ENCODE peak calls at places on chromosomes 3 and 15, in eight cellular contexts. One of them, this sample, is unnamed.

GRCh38 chr3:108673988-108674661 is 83.1 kb downstream of the RETNLB start:
- DNase-seq in adrenal gland: no peak
- DNase-seq in amniotic stem cell: no peak
- DNase-seq in LoVo: no peak
- DNase-seq in HFFc6: no peak
- DNase-seq in nucleus accumbens: no peak
- DNase-seq in brain pericyte: no peak
- DNase-seq in activated CD8-positive, alpha-beta memory T cell treated with anti-CD3 and anti-CD28 coated beads, Interleukin-2, amount 10 ng/mL, durations not matched to agents 7 days and 5 days: no peak
- DNase-seq in this sample: no peak

GRCh38 chr3:101184111-101184510 is 136.3 kb downstream of the IMPG2 start:
- DNase-seq in amniotic stem cell: no peak
- DNase-seq in nucleus accumbens: no peak
- DNase-seq in HFFc6: no peak
- DNase-seq in activated CD8-positive, alpha-beta memory T cell treated with anti-CD3 and anti-CD28 coated beads, Interleukin-2, amount 10 ng/mL, durations not matched to agents 7 days and 5 days: no peak
- DNase-seq in brain pericyte: no peak
- DNase-seq in adrenal gland: no peak
- DNase-seq in LoVo: no peak
- DNase-seq in this sample: no peak

GRCh38 chr3:141933421-141934300 is 57.2 kb downstream of the ATP1B3 start:
- DNase-seq in brain pericyte: no peak
- DNase-seq in adrenal gland: no peak
- DNase-seq in nucleus accumbens: no peak
- DNase-seq in amniotic stem cell: no peak
- DNase-seq in LoVo: no peak
- DNase-seq in activated CD8-positive, alpha-beta memory T cell treated with anti-CD3 and anti-CD28 coated beads, Interleukin-2, amount 10 ng/mL, durations not matched to agents 7 days and 5 days: no peak
- DNase-seq in HFFc6: no peak
- DNase-seq in this sample: no peak

GRCh38 chr15:60871731-60872130 is 357.4 kb downstream of the RORA start:
- DNase-seq in HFFc6: peak
- DNase-seq in brain pericyte: no peak
- DNase-seq in amniotic stem cell: no peak
- DNase-seq in adrenal gland: no peak
- DNase-seq in LoVo: no peak
- DNase-seq in activated CD8-positive, alpha-beta memory T cell treated with anti-CD3 and anti-CD28 coated beads, Interleukin-2, amount 10 ng/mL, durations not matched to agents 7 days and 5 days: no peak
- DNase-seq in nucleus accumbens: no peak
- DNase-seq in this sample: no peak

GRCh38 chr15:80462836-80463512 is 58.8 kb downstream of the ARNT2 start:
- DNase-seq in brain pericyte: no peak
- DNase-seq in HFFc6: no peak
- DNase-seq in nucleus accumbens: no peak
- DNase-seq in activated CD8-positive, alpha-beta memory T cell treated with anti-CD3 and anti-CD28 coated beads, Interleukin-2, amount 10 ng/mL, durations not matched to agents 7 days and 5 days: no peak
- DNase-seq in LoVo: no peak
- DNase-seq in amniotic stem cell: no peak
- DNase-seq in adrenal gland: no peak
- DNase-seq in this sample: no peak

GRCh38 chr15:39692464-39693327 is 89.9 kb downstream of the FSIP1 start:
- DNase-seq in brain pericyte: no peak
- DNase-seq in nucleus accumbens: no peak
- DNase-seq in LoVo: no peak
- DNase-seq in adrenal gland: no peak
- DNase-seq in amniotic stem cell: no peak
- DNase-seq in HFFc6: no peak
- DNase-seq in activated CD8-positive, alpha-beta memory T cell treated with anti-CD3 and anti-CD28 coated beads, Interleukin-2, amount 10 ng/mL, durations not matched to agents 7 days and 5 days: no peak
- DNase-seq in this sample: no peak

GRCh38 chr3:43345877-43346276 is 59.5 kb downstream of the SNRK start:
- DNase-seq in HFFc6: peak
- DNase-seq in nucleus accumbens: no peak
- DNase-seq in brain pericyte: no peak
- DNase-seq in activated CD8-positive, alpha-beta memory T cell treated with anti-CD3 and anti-CD28 coated beads, Interleukin-2, amount 10 ng/mL, durations not matched to agents 7 days and 5 days: peak
- DNase-seq in adrenal gland: no peak
- DNase-seq in LoVo: no peak
- DNase-seq in amniotic stem cell: no peak
- DNase-seq in this sample: no peak

GRCh38 chr3:49899815-49900214 is 3.9 kb downstream of the MST1R start:
- DNase-seq in nucleus accumbens: no peak
- DNase-seq in LoVo: no peak
- DNase-seq in amniotic stem cell: no peak
- DNase-seq in brain pericyte: no peak
- DNase-seq in activated CD8-positive, alpha-beta memory T cell treated with anti-CD3 and anti-CD28 coated beads, Interleukin-2, amount 10 ng/mL, durations not matched to agents 7 days and 5 days: no peak
- DNase-seq in adrenal gland: no peak
- DNase-seq in HFFc6: no peak
- DNase-seq in this sample: no peak

GRCh38 chr3:196976891-196977420 is 8.3 kb upstream of the PIGZ start:
- DNase-seq in adrenal gland: no peak
- DNase-seq in HFFc6: no peak
- DNase-seq in nucleus accumbens: no peak
- DNase-seq in LoVo: no peak
- DNase-seq in activated CD8-positive, alpha-beta memory T cell treated with anti-CD3 and anti-CD28 coated beads, Interleukin-2, amount 10 ng/mL, durations not matched to agents 7 days and 5 days: peak
- DNase-seq in brain pericyte: no peak
- DNase-seq in amniotic stem cell: no peak
- DNase-seq in this sample: no peak

GRCh38 chr3:55204417-55204816 is 276.6 kb upstream of the LRTM1 start:
- DNase-seq in LoVo: no peak
- DNase-seq in brain pericyte: no peak
- DNase-seq in adrenal gland: no peak
- DNase-seq in HFFc6: no peak
- DNase-seq in nucleus accumbens: no peak
- DNase-seq in amniotic stem cell: no peak
- DNase-seq in activated CD8-positive, alpha-beta memory T cell treated with anti-CD3 and anti-CD28 coated beads, Interleukin-2, amount 10 ng/mL, durations not matched to agents 7 days and 5 days: no peak
- DNase-seq in this sample: no peak

GRCh38 chr3:177110308-177111254 is 86.7 kb downstream of the TBL1XR1 start:
- DNase-seq in activated CD8-positive, alpha-beta memory T cell treated with anti-CD3 and anti-CD28 coated beads, Interleukin-2, amount 10 ng/mL, durations not matched to agents 7 days and 5 days: no peak
- DNase-seq in adrenal gland: no peak
- DNase-seq in amniotic stem cell: no peak
- DNase-seq in HFFc6: no peak
- DNase-seq in brain pericyte: no peak
- DNase-seq in nucleus accumbens: no peak
- DNase-seq in LoVo: no peak
- DNase-seq in this sample: no peak

GRCh38 chr3:114756506-114757279 is 390.4 kb downstream of the ZBTB20 start:
- DNase-seq in adrenal gland: no peak
- DNase-seq in activated CD8-positive, alpha-beta memory T cell treated with anti-CD3 and anti-CD28 coated beads, Interleukin-2, amount 10 ng/mL, durations not matched to agents 7 days and 5 days: no peak
- DNase-seq in LoVo: no peak
- DNase-seq in brain pericyte: no peak
- DNase-seq in nucleus accumbens: no peak
- DNase-seq in amniotic stem cell: no peak
- DNase-seq in HFFc6: peak
- DNase-seq in this sample: no peak

GRCh38 chr3:105582015-105582414 is 215.3 kb downstream of the ALCAM start:
- DNase-seq in nucleus accumbens: no peak
- DNase-seq in amniotic stem cell: no peak
- DNase-seq in LoVo: no peak
- DNase-seq in activated CD8-positive, alpha-beta memory T cell treated with anti-CD3 and anti-CD28 coated beads, Interleukin-2, amount 10 ng/mL, durations not matched to agents 7 days and 5 days: no peak
- DNase-seq in adrenal gland: no peak
- DNase-seq in HFFc6: no peak
- DNase-seq in brain pericyte: no peak
- DNase-seq in this sample: no peak

GRCh38 chr15:82978438-82978837 is 7.6 kb upstream of the RAMAC start:
- DNase-seq in nucleus accumbens: no peak
- DNase-seq in brain pericyte: no peak
- DNase-seq in amniotic stem cell: no peak
- DNase-seq in activated CD8-positive, alpha-beta memory T cell treated with anti-CD3 and anti-CD28 coated beads, Interleukin-2, amount 10 ng/mL, durations not matched to agents 7 days and 5 days: no peak
- DNase-seq in LoVo: no peak
- DNase-seq in adrenal gland: no peak
- DNase-seq in HFFc6: no peak
- DNase-seq in this sample: no peak

GRCh38 chr15:74784854-74785715 is 3.2 kb downstream of the CSK start:
- DNase-seq in adrenal gland: no peak
- DNase-seq in amniotic stem cell: no peak
- DNase-seq in activated CD8-positive, alpha-beta memory T cell treated with anti-CD3 and anti-CD28 coated beads, Interleukin-2, amount 10 ng/mL, durations not matched to agents 7 days and 5 days: no peak
- DNase-seq in HFFc6: no peak
- DNase-seq in nucleus accumbens: no peak
- DNase-seq in LoVo: no peak
- DNase-seq in brain pericyte: no peak
- DNase-seq in this sample: no peak

GRCh38 chr3:89358281-89358680 is 250.9 kb downstream of the EPHA3 start:
- DNase-seq in HFFc6: no peak
- DNase-seq in activated CD8-positive, alpha-beta memory T cell treated with anti-CD3 and anti-CD28 coated beads, Interleukin-2, amount 10 ng/mL, durations not matched to agents 7 days and 5 days: no peak
- DNase-seq in adrenal gland: no peak
- DNase-seq in amniotic stem cell: no peak
- DNase-seq in brain pericyte: no peak
- DNase-seq in LoVo: no peak
- DNase-seq in nucleus accumbens: no peak
- DNase-seq in this sample: no peak

GRCh38 chr3:73073091-73073707 is 11.7 kb downstream of the EBLN2 start:
- DNase-seq in adrenal gland: no peak
- DNase-seq in HFFc6: no peak
- DNase-seq in activated CD8-positive, alpha-beta memory T cell treated with anti-CD3 and anti-CD28 coated beads, Interleukin-2, amount 10 ng/mL, durations not matched to agents 7 days and 5 days: no peak
- DNase-seq in brain pericyte: no peak
- DNase-seq in nucleus accumbens: no peak
- DNase-seq in amniotic stem cell: no peak
- DNase-seq in LoVo: no peak
- DNase-seq in this sample: no peak

GRCh38 chr15:76150971-76151598 is 91.3 kb downstream of the TMEM266 start:
- DNase-seq in LoVo: peak
- DNase-seq in activated CD8-positive, alpha-beta memory T cell treated with anti-CD3 and anti-CD28 coated beads, Interleukin-2, amount 10 ng/mL, durations not matched to agents 7 days and 5 days: peak
- DNase-seq in brain pericyte: no peak
- DNase-seq in adrenal gland: peak
- DNase-seq in amniotic stem cell: peak
- DNase-seq in HFFc6: peak
- DNase-seq in nucleus accumbens: peak
- DNase-seq in this sample: peak

GRCh38 chr3:195517030-195517429 is 26.1 kb downstream of the PPP1R2 start:
- DNase-seq in amniotic stem cell: no peak
- DNase-seq in LoVo: no peak
- DNase-seq in HFFc6: no peak
- DNase-seq in adrenal gland: no peak
- DNase-seq in activated CD8-positive, alpha-beta memory T cell treated with anti-CD3 and anti-CD28 coated beads, Interleukin-2, amount 10 ng/mL, durations not matched to agents 7 days and 5 days: no peak
- DNase-seq in nucleus accumbens: no peak
- DNase-seq in brain pericyte: no peak
- DNase-seq in this sample: no peak

GRCh38 chr15:63881431-63881830 is 47.7 kb upstream of the HERC1 start:
- DNase-seq in activated CD8-positive, alpha-beta memory T cell treated with anti-CD3 and anti-CD28 coated beads, Interleukin-2, amount 10 ng/mL, durations not matched to agents 7 days and 5 days: no peak
- DNase-seq in HFFc6: no peak
- DNase-seq in adrenal gland: no peak
- DNase-seq in amniotic stem cell: no peak
- DNase-seq in nucleus accumbens: no peak
- DNase-seq in brain pericyte: no peak
- DNase-seq in LoVo: no peak
- DNase-seq in this sample: no peak

GRCh38 chr3:67176396-67176795 is 178.3 kb downstream of the KBTBD8 start:
- DNase-seq in activated CD8-positive, alpha-beta memory T cell treated with anti-CD3 and anti-CD28 coated beads, Interleukin-2, amount 10 ng/mL, durations not matched to agents 7 days and 5 days: no peak
- DNase-seq in nucleus accumbens: no peak
- DNase-seq in HFFc6: no peak
- DNase-seq in LoVo: no peak
- DNase-seq in amniotic stem cell: no peak
- DNase-seq in adrenal gland: no peak
- DNase-seq in brain pericyte: no peak
- DNase-seq in this sample: no peak

GRCh38 chr3:193894121-193894863 is 241.7 kb upstream of the HES1 start:
- DNase-seq in brain pericyte: no peak
- DNase-seq in HFFc6: no peak
- DNase-seq in amniotic stem cell: no peak
- DNase-seq in adrenal gland: no peak
- DNase-seq in nucleus accumbens: no peak
- DNase-seq in activated CD8-positive, alpha-beta memory T cell treated with anti-CD3 and anti-CD28 coated beads, Interleukin-2, amount 10 ng/mL, durations not matched to agents 7 days and 5 days: no peak
- DNase-seq in LoVo: no peak
- DNase-seq in this sample: no peak

GRCh38 chr3:183502782-183503181 is 52.7 kb downstream of the KLHL6 start:
- DNase-seq in nucleus accumbens: no peak
- DNase-seq in activated CD8-positive, alpha-beta memory T cell treated with anti-CD3 and anti-CD28 coated beads, Interleukin-2, amount 10 ng/mL, durations not matched to agents 7 days and 5 days: peak
- DNase-seq in adrenal gland: no peak
- DNase-seq in amniotic stem cell: no peak
- DNase-seq in brain pericyte: no peak
- DNase-seq in HFFc6: no peak
- DNase-seq in LoVo: no peak
- DNase-seq in this sample: no peak

GRCh38 chr15:57364282-57365007 is 11.9 kb upstream of the CGNL1 start:
- DNase-seq in LoVo: no peak
- DNase-seq in activated CD8-positive, alpha-beta memory T cell treated with anti-CD3 and anti-CD28 coated beads, Interleukin-2, amount 10 ng/mL, durations not matched to agents 7 days and 5 days: no peak
- DNase-seq in brain pericyte: no peak
- DNase-seq in nucleus accumbens: no peak
- DNase-seq in HFFc6: no peak
- DNase-seq in amniotic stem cell: no peak
- DNase-seq in adrenal gland: no peak
- DNase-seq in this sample: no peak

GRCh38 chr3:53186726-53187125 is 25.7 kb downstream of the PRKCD start:
- DNase-seq in LoVo: no peak
- DNase-seq in nucleus accumbens: no peak
- DNase-seq in amniotic stem cell: no peak
- DNase-seq in adrenal gland: no peak
- DNase-seq in HFFc6: no peak
- DNase-seq in activated CD8-positive, alpha-beta memory T cell treated with anti-CD3 and anti-CD28 coated beads, Interleukin-2, amount 10 ng/mL, durations not matched to agents 7 days and 5 days: no peak
- DNase-seq in brain pericyte: no peak
- DNase-seq in this sample: no peak